ENCODE peak calls at places on chromosome 21, in five cellular contexts. E is endothelial cell, Y is right lobe of liver, O is progenitor cell of endocrine pancreas, L is uterus. H is an unnamed sample.

GRCh38 chr21:38422067-38422466 is 76.2 kb downstream of the ERG start:
- DNase-seq in E (no peak), Y (no peak), O (no peak), L (no peak), H (peak; percentile 37)

GRCh38 chr21:15729674-15730483 is at the start of gene USP25:
- DNase-seq in E (peak; percentile 87), Y (peak; percentile 96), O (peak; percentile 87), L (peak; percentile 91), H (peak; percentile 56)

GRCh38 chr21:25626752-25627151 is 12.3 kb upstream of the JAM2 start:
- DNase-seq in E (no peak), Y (peak; percentile 49), O (no peak), L (no peak), H (no peak)

GRCh38 chr21:35649186-35649585 is 411.1 kb downstream of the SETD4 start:
- DNase-seq in E (no peak), Y (no peak), O (no peak), L (peak; percentile 17), H (no peak)

GRCh38 chr21:44498280-44498964 is 41.6 kb downstream of the KRTAP10-1 start:
- DNase-seq in E (no peak), Y (no peak), O (no peak), L (no peak), H (no peak)

GRCh38 chr21:43372663-43373386 is 54.1 kb downstream of the SIK1 start:
- DNase-seq in E (no peak), Y (no peak), O (no peak), L (no peak), H (no peak)

GRCh38 chr21:43268086-43268803 is 99.4 kb downstream of the CRYAA start:
- DNase-seq in E (no peak), Y (no peak), O (no peak), L (no peak), H (no peak)

GRCh38 chr21:35840949-35841348 is 219.4 kb downstream of the SETD4 start:
- DNase-seq in E (no peak), Y (no peak), O (no peak), L (no peak), H (no peak)

GRCh38 chr21:15190837-15191236 is 126.0 kb upstream of the NRIP1 start:
- DNase-seq in E (no peak), Y (no peak), O (no peak), L (no peak), H (no peak)

GRCh38 chr21:38883142-38883541 is 77.4 kb downstream of the ETS2 start:
- DNase-seq in E (no peak), Y (no peak), O (no peak), L (no peak), H (no peak)

GRCh38 chr21:25283720-25284119 is 323.6 kb downstream of the MRPL39 start:
- DNase-seq in E (peak; percentile 36), Y (no peak), O (no peak), L (no peak), H (no peak)

GRCh38 chr21:15742052-15742451 is 12.3 kb downstream of the USP25 start:
- DNase-seq in E (no peak), Y (no peak), O (no peak), L (no peak), H (no peak)

GRCh38 chr21:40099809-40100208 is 232.6 kb downstream of the PCP4 start:
- DNase-seq in E (no peak), Y (no peak), O (no peak), L (no peak), H (no peak)

GRCh38 chr21:44911384-44912157 is 9.1 kb downstream of the ITGB2 start:
- DNase-seq in E (no peak), Y (peak; percentile 93), O (no peak), L (peak; percentile 46), H (no peak)

GRCh38 chr21:41321908-41322495 is 5.4 kb downstream of the FAM3B start:
- DNase-seq in E (no peak), Y (no peak), O (no peak), L (no peak), H (no peak)

GRCh38 chr21:35016517-35017188 is 32.4 kb downstream of the RUNX1 start:
- DNase-seq in E (no peak), Y (no peak), O (no peak), L (no peak), H (no peak)

GRCh38 chr21:31872452-31873274 is at the start of gene HUNK:
- DNase-seq in E (peak; percentile 54), Y (peak; percentile 48), O (peak; percentile 80), L (peak; percentile 34), H (peak; percentile 82)

GRCh38 chr21:29154270-29154669 is 23.8 kb downstream of the MAP3K7CL start:
- DNase-seq in E (no peak), Y (no peak), O (no peak), L (no peak), H (no peak)

GRCh38 chr21:41432567-41433460 is 6.8 kb downstream of the MX1 start:
- DNase-seq in E (no peak), Y (no peak), O (no peak), L (no peak), H (no peak)

GRCh38 chr21:41924355-41924754 is 29.5 kb downstream of the C2CD2 start:
- DNase-seq in E (no peak), Y (no peak), O (no peak), L (no peak), H (no peak)

GRCh38 chr21:17793675-17794123 is 25.5 kb downstream of the C21orf91 start:
- DNase-seq in E (no peak), Y (no peak), O (no peak), L (no peak), H (no peak)

GRCh38 chr21:39911286-39911685 is 44.0 kb downstream of the PCP4 start:
- DNase-seq in E (no peak), Y (no peak), O (no peak), L (no peak), H (no peak)

GRCh38 chr21:18164933-18165332 is 79.7 kb upstream of the CHODL start:
- DNase-seq in E (no peak), Y (no peak), O (no peak), L (no peak), H (no peak)

GRCh38 chr21:14513772-14514171 is 32.3 kb downstream of the SAMSN1 start:
- DNase-seq in E (no peak), Y (no peak), O (no peak), L (no peak), H (no peak)

GRCh38 chr21:41025057-41025390 is 142.9 kb upstream of the BACE2 start:
- DNase-seq in E (no peak), Y (no peak), O (peak; percentile 28), L (no peak), H (no peak)

GRCh38 chr21:15875286-15875685 is 145.5 kb downstream of the USP25 start:
- DNase-seq in E (no peak), Y (no peak), O (no peak), L (no peak), H (no peak)

GRCh38 chr21:42080788-42081083 is 9.6 kb downstream of the UMODL1 start:
- DNase-seq in E (no peak), Y (no peak), O (no peak), L (no peak), H (no peak)

GRCh38 chr21:38667466-38667865 is 138.3 kb upstream of the ETS2 start:
- DNase-seq in E (no peak), Y (no peak), O (no peak), L (no peak), H (no peak)

GRCh38 chr21:42672699-42673458 is 19.5 kb downstream of the PDE9A start:
- DNase-seq in E (no peak), Y (peak; percentile 73), O (no peak), L (no peak), H (no peak)

GRCh38 chr21:34967509-34968289 is 81.4 kb downstream of the RUNX1 start:
- DNase-seq in E (no peak), Y (no peak), O (no peak), L (no peak), H (no peak)

GRCh38 chr21:38973552-38973951 is 167.8 kb downstream of the ETS2 start:
- DNase-seq in E (no peak), Y (no peak), O (no peak), L (no peak), H (no peak)

GRCh38 chr21:33127154-33127893 is 57.4 kb downstream of the OLIG1 start:
- DNase-seq in E (peak; percentile 88), Y (peak; percentile 71), O (peak; percentile 62), L (peak; percentile 36), H (peak; percentile 55)
- TF ChIP-seq CTCF in E (peak; percentile 70), Y (peak; percentile 71), O (peak; percentile 86), L (peak; percentile 34), H (peak; percentile 75)

DNA sequence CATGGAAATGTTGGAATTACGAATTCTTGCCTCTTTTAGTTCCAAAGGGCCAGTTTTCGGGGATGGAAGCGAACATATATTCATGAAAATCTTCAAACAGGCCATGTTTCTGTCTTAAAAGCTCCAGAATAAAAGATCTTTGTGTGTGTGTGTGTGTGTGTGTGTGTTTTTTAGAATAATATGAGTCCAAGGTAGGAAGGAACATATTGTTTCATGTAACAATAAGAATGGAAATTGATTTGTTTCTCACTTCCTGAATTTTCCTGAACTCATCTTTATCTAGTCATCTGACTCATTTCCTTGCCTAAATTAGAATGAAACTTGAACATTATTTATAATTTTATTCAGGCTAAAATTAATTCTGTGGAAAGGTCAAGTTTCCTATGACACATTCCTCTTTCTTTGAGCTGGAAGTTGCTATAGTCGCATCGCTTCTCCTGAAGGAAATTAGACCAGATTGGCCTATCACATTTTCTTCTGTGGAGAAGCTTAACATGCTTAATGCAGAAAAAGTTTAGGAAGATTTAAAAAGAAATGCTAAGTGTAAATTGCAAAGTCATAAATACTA is 805.1 kb upstream of the ADAMTS5 start:
- DNase-seq in E (no peak), Y (no peak), O (no peak), L (no peak), H (no peak)
- TF ChIP-seq CTCF in E (no peak), Y (no peak), O (no peak), L (no peak), H (no peak)

DNA sequence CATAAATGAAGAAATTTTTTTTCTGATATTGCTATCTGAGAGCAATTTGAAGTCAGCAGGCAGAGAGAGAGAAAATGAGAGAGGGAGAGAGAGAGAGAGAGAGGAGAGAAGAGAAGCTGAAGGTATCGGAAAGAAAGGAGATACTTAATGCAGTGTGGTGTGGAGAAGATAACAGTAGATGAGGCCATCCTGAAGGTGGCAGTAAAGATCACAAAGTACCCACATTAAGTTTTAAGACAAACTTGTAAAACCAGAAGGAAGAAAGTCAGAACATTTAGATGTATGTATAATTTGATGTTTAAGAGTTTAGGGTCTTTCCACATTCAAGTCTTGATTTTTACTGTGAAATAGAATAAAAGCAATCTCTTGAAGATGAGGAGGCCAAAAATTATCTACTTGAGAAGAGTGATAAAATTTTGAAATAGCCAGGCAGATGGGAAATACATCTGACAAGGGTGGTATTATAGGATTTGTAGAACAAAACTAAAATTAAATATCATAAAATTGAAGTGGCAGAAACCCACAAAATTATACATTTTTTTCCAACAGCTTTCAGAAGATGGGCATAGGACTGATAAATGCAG is 1753.4 kb downstream of the MRPL39 start:
- DNase-seq in E (no peak), Y (no peak), O (no peak), L (no peak), H (no peak)
- TF ChIP-seq CTCF in E (no peak), Y (peak; percentile 36), O (peak; percentile 47), L (no peak), H (peak; percentile 38)

GRCh38 chr21:33894736-33895288 is 20.8 kb downstream of the ATP5PO start:
- DNase-seq in E (peak; percentile 81), Y (peak; percentile 76), O (peak; percentile 60), L (peak; percentile 81), H (peak; percentile 76)
- TF ChIP-seq CTCF in E (peak; percentile 38), Y (peak; percentile 61), O (peak; percentile 66), L (peak; percentile 82), H (peak; percentile 60)

GRCh38 chr21:45926281-45926680 is 55.3 kb upstream of the COL6A1 start:
- DNase-seq in E (no peak), Y (no peak), O (no peak), L (no peak), H (no peak)
- TF ChIP-seq CTCF in E (no peak), Y (no peak), O (peak; percentile 35), L (no peak), H (no peak)

GRCh38 chr21:37367301-37367757 is 756 bp downstream of the DYRK1A start:
- DNase-seq in E (no peak), Y (peak; percentile 53), O (no peak), L (no peak), H (no peak)
- TF ChIP-seq CTCF in E (no peak), Y (no peak), O (no peak), L (no peak), H (no peak)